ENCODE peak calls at places on chromosome 15, in four cellular contexts. One of them, this sample, is unnamed.
A peak's percentile ranks its signal among the peaks of the same experiment; 100 is the strongest.

GRCh38 chr15:49270541-49271421 is 100.7 kb downstream of the GALK2 start:
- DNase-seq in cardiac fibroblast: peak; percentile 70
- DNase-seq in GM12864: no peak
- DNase-seq in IMR-90: peak; percentile 69
- DNase-seq in this sample: peak; percentile 86

GRCh38 chr15:89429986-89430385 is 66.4 kb downstream of the RHCG start:
- DNase-seq in cardiac fibroblast: no peak
- DNase-seq in GM12864: no peak
- DNase-seq in IMR-90: no peak
- DNase-seq in this sample: no peak

GRCh38 chr15:77068633-77069032 is 2.3 kb downstream of the TSPAN3 start:
- DNase-seq in cardiac fibroblast: no peak
- DNase-seq in GM12864: no peak
- DNase-seq in IMR-90: no peak
- DNase-seq in this sample: no peak

GRCh38 chr15:95291878-95292472 is 1038.5 kb upstream of the NR2F2 start:
- DNase-seq in cardiac fibroblast: peak; percentile 70
- DNase-seq in GM12864: no peak
- DNase-seq in IMR-90: peak; percentile 56
- DNase-seq in this sample: peak; percentile 57

GRCh38 chr15:32803631-32804030 is 85.8 kb downstream of the GREM1 start:
- DNase-seq in cardiac fibroblast: peak; percentile 43
- DNase-seq in GM12864: no peak
- DNase-seq in IMR-90: peak; percentile 56
- DNase-seq in this sample: no peak

GRCh38 chr15:87287156-87287555 is 969.4 kb downstream of the NTRK3 start:
- DNase-seq in cardiac fibroblast: peak; percentile 84
- DNase-seq in GM12864: no peak
- DNase-seq in IMR-90: peak; percentile 0
- DNase-seq in this sample: peak; percentile 38

GRCh38 chr15:95405447-95405846 is 925.1 kb upstream of the NR2F2 start:
- DNase-seq in cardiac fibroblast: peak; percentile 62
- DNase-seq in GM12864: no peak
- DNase-seq in IMR-90: peak; percentile 62
- DNase-seq in this sample: peak; percentile 54

GRCh38 chr15:62495670-62496328 is 330.7 kb upstream of the C2CD4B start:
- DNase-seq in cardiac fibroblast: peak; percentile 80
- DNase-seq in GM12864: no peak
- DNase-seq in IMR-90: peak; percentile 94
- DNase-seq in this sample: peak; percentile 80

GRCh38 chr15:78211189-78211921 is 23.0 kb downstream of the ACSBG1 start:
- DNase-seq in cardiac fibroblast: no peak
- DNase-seq in GM12864: no peak
- DNase-seq in IMR-90: no peak
- DNase-seq in this sample: peak; percentile 47

GRCh38 chr15:33773969-33774368 is 194.3 kb upstream of the CHRM5 start:
- DNase-seq in cardiac fibroblast: no peak
- DNase-seq in GM12864: no peak
- DNase-seq in IMR-90: no peak
- DNase-seq in this sample: no peak

GRCh38 chr15:36400936-36401585 is 178.4 kb upstream of the CDIN1 start:
- DNase-seq in cardiac fibroblast: peak; percentile 25
- DNase-seq in GM12864: no peak
- DNase-seq in IMR-90: no peak
- DNase-seq in this sample: peak; percentile 17

DNA sequence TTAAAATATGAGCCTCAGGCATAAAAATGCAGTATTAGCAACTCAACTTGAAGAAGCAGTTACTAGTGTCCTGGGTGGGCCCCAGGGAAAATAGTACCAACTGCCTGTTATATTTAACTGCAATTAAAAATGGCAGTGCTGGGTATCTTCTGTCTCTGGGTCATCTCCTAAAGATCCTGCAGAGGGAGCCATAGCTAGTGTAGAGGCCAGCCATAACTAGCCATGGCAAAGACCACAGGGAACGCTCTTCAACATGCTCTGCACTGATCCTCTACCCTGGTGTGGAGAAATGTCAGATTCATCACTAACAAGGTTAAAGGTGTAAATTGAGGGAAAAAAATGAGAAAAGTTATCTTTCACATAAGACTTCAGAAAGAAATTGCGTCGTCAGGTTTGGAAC is 181.3 kb downstream of the SNRPN start:
- DNase-seq in cardiac fibroblast: peak; percentile 32
- DNase-seq in GM12864: no peak
- DNase-seq in IMR-90: peak; percentile 15
- DNase-seq in this sample: peak; percentile 32
- TF ChIP-seq CTCF in cardiac fibroblast: peak; percentile 38
- TF ChIP-seq CTCF in GM12864: peak; percentile 13
- TF ChIP-seq CTCF in IMR-90: peak; percentile 39
- TF ChIP-seq CTCF in this sample: peak; percentile 41

GRCh38 chr15:22944651-22945050 is 35.5 kb downstream of the CYFIP1 start:
- DNase-seq in cardiac fibroblast: no peak
- DNase-seq in GM12864: no peak
- DNase-seq in IMR-90: no peak
- DNase-seq in this sample: no peak
- H3K4me3 ChIP-seq in cardiac fibroblast: no peak overlapping the region
- H3K4me3 ChIP-seq in GM12864: no peak overlapping the region
- H3K4me3 ChIP-seq in IMR-90: no peak overlapping the region
- H3K4me3 ChIP-seq in this sample: no peak overlapping the region

DNA sequence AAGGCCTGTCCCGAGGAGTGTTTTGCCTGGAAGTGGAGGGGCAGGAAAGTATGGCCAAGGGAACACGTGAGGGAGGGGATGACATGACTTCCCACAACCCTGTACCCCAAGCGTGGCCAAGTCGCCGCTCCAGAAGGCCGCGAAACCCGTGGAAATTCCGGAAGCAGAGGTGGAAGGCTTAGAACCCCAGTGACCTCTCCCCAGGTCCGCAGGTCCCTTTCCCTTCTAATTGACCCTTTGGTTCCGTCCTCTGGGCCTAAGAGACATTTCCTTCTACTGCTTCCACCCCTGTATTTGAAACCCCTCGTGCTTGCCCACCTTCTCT is 548 bp upstream of the BTBD1 start:
- DNase-seq in cardiac fibroblast: no peak
- DNase-seq in GM12864: no peak
- DNase-seq in IMR-90: no peak
- DNase-seq in this sample: no peak
- TF ChIP-seq CTCF in cardiac fibroblast: no peak
- TF ChIP-seq CTCF in GM12864: no peak
- TF ChIP-seq CTCF in IMR-90: no peak
- TF ChIP-seq CTCF in this sample: no peak

GRCh38 chr15:84934942-84935729 is 46.5 kb upstream of the PDE8A start:
- DNase-seq in cardiac fibroblast: no peak
- DNase-seq in GM12864: no peak
- DNase-seq in IMR-90: no peak
- DNase-seq in this sample: no peak
- H3K4me3 ChIP-seq in cardiac fibroblast: no peak overlapping the region
- H3K4me3 ChIP-seq in GM12864: no peak overlapping the region
- H3K4me3 ChIP-seq in IMR-90: no peak overlapping the region
- H3K4me3 ChIP-seq in this sample: no peak overlapping the region

GRCh38 chr15:58109419-58109818 is 28.8 kb upstream of the AQP9 start:
- DNase-seq in cardiac fibroblast: no peak
- DNase-seq in GM12864: no peak
- DNase-seq in IMR-90: no peak
- DNase-seq in this sample: no peak

GRCh38 chr15:58108117-58108516 is 30.1 kb upstream of the AQP9 start:
- DNase-seq in cardiac fibroblast: no peak
- DNase-seq in GM12864: no peak
- DNase-seq in IMR-90: no peak
- DNase-seq in this sample: no peak

GRCh38 chr15:58111718-58112104 is 26.5 kb upstream of the AQP9 start:
- DNase-seq in cardiac fibroblast: no peak
- DNase-seq in GM12864: no peak
- DNase-seq in IMR-90: no peak
- DNase-seq in this sample: no peak

GRCh38 chr15:58114388-58114787 is 23.8 kb upstream of the AQP9 start:
- DNase-seq in cardiac fibroblast: no peak
- DNase-seq in GM12864: no peak
- DNase-seq in IMR-90: no peak
- DNase-seq in this sample: no peak

GRCh38 chr15:58110999-58111717 is 27.0 kb upstream of the AQP9 start:
- DNase-seq in cardiac fibroblast: no peak
- DNase-seq in GM12864: no peak
- DNase-seq in IMR-90: no peak
- DNase-seq in this sample: peak; percentile 6
- TF ChIP-seq CTCF in cardiac fibroblast: no peak
- TF ChIP-seq CTCF in GM12864: no peak
- TF ChIP-seq CTCF in IMR-90: no peak
- TF ChIP-seq CTCF in this sample: no peak

GRCh38 chr15:43748376-43748775 is 2.1 kb downstream of the PDIA3 start:
- DNase-seq in cardiac fibroblast: peak; percentile 43
- DNase-seq in GM12864: no peak
- DNase-seq in IMR-90: peak; percentile 24
- DNase-seq in this sample: peak; percentile 31
- H3K4me3 ChIP-seq in cardiac fibroblast: no peak overlapping the region
- H3K4me3 ChIP-seq in GM12864: peak overlapping the region; percentile 87
- H3K4me3 ChIP-seq in IMR-90: no peak overlapping the region
- H3K4me3 ChIP-seq in this sample: peak overlapping the region; percentile 75

DNA sequence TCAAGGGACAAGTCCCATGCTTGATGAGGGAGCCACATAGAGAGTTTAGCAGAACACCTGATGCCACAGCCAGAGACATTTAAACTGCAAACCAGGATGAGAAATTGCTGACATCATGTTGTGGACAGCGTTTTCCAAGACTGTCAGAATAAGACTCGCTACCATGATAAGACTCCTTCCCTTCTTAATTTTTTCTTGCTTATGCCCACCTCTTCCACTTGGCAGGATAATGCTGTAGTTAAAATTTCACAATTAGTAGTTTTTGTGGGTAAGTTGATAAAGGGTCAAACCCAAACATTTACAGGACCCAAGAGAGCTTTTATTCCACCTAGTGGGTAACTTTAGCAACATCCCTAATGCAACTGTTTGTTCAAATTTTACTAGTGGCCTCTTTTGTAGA is 3.0 kb upstream of the PIAS1 start:
- DNase-seq in cardiac fibroblast: no peak
- DNase-seq in GM12864: no peak
- DNase-seq in IMR-90: no peak
- DNase-seq in this sample: no peak
- TF ChIP-seq CTCF in cardiac fibroblast: no peak
- TF ChIP-seq CTCF in GM12864: peak; percentile 12
- TF ChIP-seq CTCF in IMR-90: no peak
- TF ChIP-seq CTCF in this sample: peak; percentile 11

GRCh38 chr15:68228143-68228970 is 1.2 kb downstream of the CLN6 start:
- DNase-seq in cardiac fibroblast: no peak
- DNase-seq in GM12864: no peak
- DNase-seq in IMR-90: no peak
- DNase-seq in this sample: peak; percentile 8
- H3K4me3 ChIP-seq in cardiac fibroblast: peak overlapping the region; percentile 84
- H3K4me3 ChIP-seq in GM12864: peak overlapping the region; percentile 85
- H3K4me3 ChIP-seq in IMR-90: peak overlapping the region; percentile 94
- H3K4me3 ChIP-seq in this sample: peak overlapping the region; percentile 81

DNA sequence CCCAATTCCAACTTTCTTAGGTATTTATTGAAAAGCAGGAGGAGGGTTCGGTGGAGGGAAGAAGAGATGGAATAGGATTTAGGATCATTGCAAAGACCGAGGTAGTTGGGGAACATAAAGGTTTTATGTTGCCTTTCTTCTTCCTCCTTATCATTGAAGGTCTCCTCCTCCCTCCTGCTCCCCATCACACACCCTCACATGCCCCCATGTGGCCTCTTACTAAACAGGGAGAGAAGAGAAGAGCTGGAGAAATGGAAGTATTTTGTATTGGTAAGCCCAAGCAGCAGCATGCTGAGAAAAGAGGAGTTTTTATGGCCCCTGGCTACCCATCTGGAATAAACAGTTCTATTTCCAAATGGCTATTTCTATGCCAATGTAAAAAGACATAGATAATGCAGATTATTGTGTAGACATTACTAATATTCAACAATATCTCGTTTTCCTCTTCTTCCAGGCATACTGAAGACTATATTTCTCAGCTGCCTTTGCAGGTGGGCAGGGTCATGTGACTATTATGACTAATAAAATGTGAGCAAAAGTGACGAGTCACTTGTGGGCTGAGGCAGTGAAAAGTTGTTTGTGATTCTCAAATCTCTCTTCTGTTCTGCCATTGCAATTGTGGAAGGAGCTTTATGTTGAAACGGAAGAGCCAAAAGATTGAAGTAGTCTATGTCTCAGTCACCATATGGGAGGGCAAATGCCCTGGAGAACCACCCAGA is 5.2 kb upstream of the GPR176 start:
- DNase-seq in cardiac fibroblast: peak; percentile 67
- DNase-seq in GM12864: no peak
- DNase-seq in IMR-90: peak; percentile 77
- DNase-seq in this sample: peak; percentile 29
- TF ChIP-seq CTCF in cardiac fibroblast: no peak
- TF ChIP-seq CTCF in GM12864: no peak
- TF ChIP-seq CTCF in IMR-90: no peak
- TF ChIP-seq CTCF in this sample: no peak

GRCh38 chr15:70490148-70490837 is 273.1 kb downstream of the UACA start:
- DNase-seq in cardiac fibroblast: no peak
- DNase-seq in GM12864: no peak
- DNase-seq in IMR-90: no peak
- DNase-seq in this sample: no peak

GRCh38 chr15:70490838-70491155 is 272.6 kb downstream of the UACA start:
- DNase-seq in cardiac fibroblast: no peak
- DNase-seq in GM12864: no peak
- DNase-seq in IMR-90: no peak
- DNase-seq in this sample: no peak

GRCh38 chr15:70491641-70492040 is 271.7 kb downstream of the UACA start:
- DNase-seq in cardiac fibroblast: no peak
- DNase-seq in GM12864: no peak
- DNase-seq in IMR-90: no peak
- DNase-seq in this sample: no peak

GRCh38 chr15:70492240-70493177 is 270.8 kb downstream of the UACA start:
- DNase-seq in cardiac fibroblast: peak; percentile 85
- DNase-seq in GM12864: peak; percentile 80
- DNase-seq in IMR-90: peak; percentile 81
- DNase-seq in this sample: peak; percentile 72

DNA sequence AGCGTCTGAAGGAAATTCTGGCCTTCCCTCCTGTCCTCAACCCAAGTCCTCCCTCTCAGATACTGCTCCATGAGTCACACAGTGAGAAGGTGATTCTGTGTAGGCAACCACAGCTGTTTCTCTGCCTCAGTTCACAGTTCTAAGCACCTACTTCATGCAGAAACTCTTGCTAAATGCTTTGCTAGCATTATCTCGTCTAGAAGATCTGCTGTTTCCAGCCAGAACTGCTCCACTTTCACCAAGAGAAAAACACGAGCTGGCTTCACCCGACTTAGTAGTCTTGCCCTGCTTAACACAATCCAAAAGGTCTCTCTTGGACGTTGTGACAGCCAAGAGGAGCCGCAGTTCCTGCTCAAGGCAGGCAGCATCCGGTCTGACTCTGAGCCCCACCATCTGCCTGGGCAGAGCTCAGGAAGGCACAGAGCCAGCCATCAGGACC is 272.2 kb downstream of the UACA start:
- DNase-seq in cardiac fibroblast: peak; percentile 34
- DNase-seq in GM12864: no peak
- DNase-seq in IMR-90: peak; percentile 71
- DNase-seq in this sample: no peak
- H3K4me3 ChIP-seq in cardiac fibroblast: no peak overlapping the region
- H3K4me3 ChIP-seq in GM12864: no peak overlapping the region
- H3K4me3 ChIP-seq in IMR-90: no peak overlapping the region
- H3K4me3 ChIP-seq in this sample: no peak overlapping the region

This sample was measured in fibroblast of pulmonary artery.